ENCODE peak calls at places on chromosomes 4 and X, in four cellular contexts. W is mammary epithelial cell, K is psoas muscle, G is SK-N-SH. Q is an unnamed sample. For H3K4me1, the result is how much of the 10 kb centered on the place peaks cover.

GRCh38 chrX:7996414-7996813 is 69.2 kb upstream of the PNPLA4 start:
- DNase-seq in W (peak), K (no peak), G (peak), Q (no peak)

GRCh38 chrX:154476821-154477220 is 2.3 kb downstream of the LAGE3 start:
- DNase-seq in W (no peak), K (peak), G (no peak), Q (no peak)

GRCh38 chr4:66564901-66565648 is 894.8 kb upstream of the EPHA5 start:
- DNase-seq in W (no peak), K (no peak), G (no peak), Q (no peak)

GRCh38 chr4:74423101-74423500 is 21.8 kb upstream of the AREG start:
- DNase-seq in W (no peak), K (no peak), G (no peak), Q (no peak)

GRCh38 chr4:3111461-3111860 is 37.0 kb downstream of the HTT start:
- DNase-seq in W (no peak), K (no peak), G (no peak), Q (peak)

GRCh38 chr4:137641554-137641953 is 109.3 kb upstream of the PCDH18 start:
- DNase-seq in W (no peak), K (no peak), G (no peak), Q (no peak)

GRCh38 chr4:910366-911091 is 21.6 kb downstream of the GAK start:
- DNase-seq in W (no peak), K (peak), G (no peak), Q (no peak)

GRCh38 chr4:128916832-128917231 is 107.3 kb downstream of the JADE1 start:
- DNase-seq in W (no peak), K (no peak), G (no peak), Q (no peak)

GRCh38 chrX:84362184-84362838 is 139.9 kb downstream of the HDX start:
- DNase-seq in W (no peak), K (no peak), G (no peak), Q (no peak)

GRCh38 chrX:105461013-105461412 is 240.5 kb upstream of the TEX13A start:
- DNase-seq in W (peak), K (no peak), G (no peak), Q (no peak)

GRCh38 chr4:1494416-1495315 is 88.4 kb upstream of the NKX1-1 start:
- DNase-seq in W (no peak), K (peak), G (peak), Q (no peak)

GRCh38 chr4:22427676-22428075 is 88.2 kb downstream of the ADGRA3 start:
- DNase-seq in W (no peak), K (no peak), G (no peak), Q (no peak)

GRCh38 chr4:2886161-2886560 is 42.5 kb downstream of the ADD1 start:
- DNase-seq in W (no peak), K (no peak), G (no peak), Q (no peak)

GRCh38 chr4:184417802-184418511 is 56.4 kb downstream of the IRF2 start:
- DNase-seq in W (peak), K (no peak), G (no peak), Q (peak)

GRCh38 chr4:144655491-144655890 is 9.5 kb downstream of the HHIP start:
- DNase-seq in W (no peak), K (no peak), G (no peak), Q (no peak)

GRCh38 chr4:5409237-5409636 is 299.1 kb downstream of the EVC2 start:
- DNase-seq in W (peak), K (no peak), G (no peak), Q (peak)

GRCh38 chr4:5412296-5412695 is 296.1 kb downstream of the EVC2 start:
- DNase-seq in W (no peak), K (no peak), G (no peak), Q (no peak)

GRCh38 chr4:5409980-5410618 is 298.3 kb downstream of the EVC2 start:
- DNase-seq in W (peak), K (no peak), G (no peak), Q (no peak)
- TF ChIP-seq CTCF in W (no peak), K (no peak), G (peak), Q (no peak)

GRCh38 chr4:38155589-38156294 is 195.5 kb downstream of the PTTG2 start:
- DNase-seq in W (no peak), K (no peak), G (no peak), Q (no peak)

GRCh38 chr4:38154251-38154650 is 194.1 kb downstream of the PTTG2 start:
- DNase-seq in W (no peak), K (no peak), G (no peak), Q (no peak)

GRCh38 chr4:38160487-38161207 is 200.4 kb downstream of the PTTG2 start:
- DNase-seq in W (peak), K (no peak), G (no peak), Q (peak)

GRCh38 chr4:38154681-38155588 is 194.7 kb downstream of the PTTG2 start:
- DNase-seq in W (peak), K (peak), G (no peak), Q (no peak)

GRCh38 chr4:38157592-38157991 is 197.4 kb downstream of the PTTG2 start:
- DNase-seq in W (peak), K (peak), G (no peak), Q (peak)
- H3K4me1 ChIP-seq in W (under half), K (under half), G (under half), Q (under half)

DNA sequence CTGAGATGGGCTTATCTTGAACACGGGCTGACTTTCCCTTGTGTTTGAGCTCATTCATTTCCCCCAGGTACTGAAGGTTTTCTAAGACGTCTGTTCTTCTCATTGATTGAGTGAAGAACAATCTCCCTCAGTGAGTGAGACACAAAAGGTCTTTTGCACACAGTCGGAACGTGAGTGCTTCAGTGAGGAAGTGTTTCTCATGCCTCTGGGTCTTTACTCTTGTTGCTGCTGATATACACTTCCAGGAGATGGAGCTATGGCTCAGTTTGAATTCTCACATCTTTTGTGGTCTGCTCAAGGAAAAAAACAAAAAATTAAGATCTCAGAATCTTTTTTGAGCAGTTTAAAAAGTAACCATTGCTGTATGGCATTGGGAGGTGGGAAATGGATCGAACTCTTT is 981.9 kb upstream of the TENM3 start:
- DNase-seq in W (no peak), K (no peak), G (no peak), Q (peak)
- TF ChIP-seq CTCF in W (peak), K (peak), G (peak), Q (peak)

DNA sequence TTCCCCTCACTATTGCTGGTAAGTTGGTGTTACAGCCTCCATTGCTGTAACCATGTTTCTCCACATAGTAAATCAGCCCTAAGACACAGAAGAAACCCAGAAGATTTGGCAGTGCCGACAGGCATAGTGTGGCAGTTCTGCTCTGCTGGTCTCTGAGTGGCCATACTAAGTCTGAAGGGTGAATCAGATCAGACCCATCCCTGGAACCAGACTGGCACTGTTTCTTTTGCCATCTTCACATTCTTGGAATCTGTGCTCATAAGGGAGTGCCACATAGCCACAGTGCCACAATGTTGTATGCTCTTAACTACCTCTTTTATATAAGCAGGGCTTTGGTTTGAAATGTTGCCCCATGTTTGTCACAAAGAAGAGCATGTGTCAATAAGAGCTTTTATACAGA is 128.3 kb downstream of the CBR4 start:
- DNase-seq in W (peak), K (no peak), G (no peak), Q (no peak)
- H3K4me1 ChIP-seq in W (under half), K (half or more), G (under half), Q (under half)

DNA sequence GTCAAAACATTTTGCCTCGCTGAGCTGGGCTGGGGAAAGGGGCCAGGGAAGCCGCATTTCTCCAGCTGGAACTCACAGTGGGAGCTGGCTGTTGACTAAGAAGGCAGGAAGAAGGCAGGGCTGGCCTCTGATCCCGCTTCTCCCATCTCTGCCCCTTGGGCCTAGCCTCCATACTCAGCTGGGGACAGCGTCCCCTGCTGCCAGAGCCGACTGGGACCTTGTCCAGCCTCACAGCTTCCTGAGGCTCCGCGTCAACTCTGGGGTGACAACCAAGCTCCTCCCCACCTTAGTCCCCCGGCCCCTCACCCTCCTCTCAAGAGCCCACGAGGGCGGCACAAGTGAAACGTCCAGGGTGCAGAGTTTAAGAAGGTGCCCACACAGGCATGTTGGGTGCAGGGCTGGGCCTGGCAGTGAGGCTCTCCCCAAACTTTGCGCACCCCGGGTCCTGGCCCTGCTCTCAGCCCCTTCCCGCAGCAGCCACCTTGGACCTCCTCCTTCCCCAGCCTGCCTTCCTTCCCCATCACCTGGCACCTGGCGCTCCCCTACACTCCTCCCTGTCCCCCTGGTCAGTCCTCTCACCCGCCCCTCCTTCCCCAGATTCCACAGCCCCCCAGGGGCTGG is 100.8 kb downstream of the PSAPL1 start:
- DNase-seq in W (no peak), K (peak), G (no peak), Q (no peak)
- TF ChIP-seq CTCF in W (no peak), K (no peak), G (no peak), Q (no peak)

Q was measured in foreskin keratinocyte.